ENCODE peak calls at places on chromosomes 7 and 10, in ten cellular contexts. One of them, this sample, is unnamed.
A peak's percentile ranks its signal among the peaks of the same experiment; 100 is the strongest.

GRCh38 chr7:41529831-41530230 is 173.1 kb downstream of the INHBA start:
- DNase-seq in HTR-8/SVneo: no peak
- DNase-seq in bronchial epithelial cell: peak; percentile 26
- DNase-seq in AG09319: no peak
- DNase-seq in retinal pigment epithelial cell: no peak
- DNase-seq in DMS153: no peak
- DNase-seq in stimulated activated CD8-positive, alpha-beta memory T cell treated with anti-CD3 and anti-CD28 coated beads, Interleukin-4, amount 100 ng/mL, for 24 hours: no peak
- DNase-seq in GM12865: no peak
- DNase-seq in AG09309: no peak
- DNase-seq in neural progenitor cell: no peak
- DNase-seq in this sample: no peak

GRCh38 chr10:60208676-60209269 is 180.9 kb downstream of the ANK3 start:
- DNase-seq in HTR-8/SVneo: no peak
- DNase-seq in bronchial epithelial cell: peak; percentile 50
- DNase-seq in AG09319: peak; percentile 7
- DNase-seq in retinal pigment epithelial cell: no peak
- DNase-seq in DMS153: peak; percentile 16
- DNase-seq in stimulated activated CD8-positive, alpha-beta memory T cell treated with anti-CD3 and anti-CD28 coated beads, Interleukin-4, amount 100 ng/mL, for 24 hours: no peak
- DNase-seq in GM12865: peak; percentile 40
- DNase-seq in AG09309: no peak
- DNase-seq in neural progenitor cell: peak; percentile 71
- DNase-seq in this sample: no peak

GRCh38 chr7:1850976-1851571 is 181.0 kb downstream of the ELFN1 start:
- DNase-seq in HTR-8/SVneo: no peak
- DNase-seq in bronchial epithelial cell: no peak
- DNase-seq in AG09319: no peak
- DNase-seq in retinal pigment epithelial cell: no peak
- DNase-seq in DMS153: no peak
- DNase-seq in stimulated activated CD8-positive, alpha-beta memory T cell treated with anti-CD3 and anti-CD28 coated beads, Interleukin-4, amount 100 ng/mL, for 24 hours: no peak
- DNase-seq in GM12865: no peak
- DNase-seq in AG09309: no peak
- DNase-seq in neural progenitor cell: no peak
- DNase-seq in this sample: no peak

GRCh38 chr7:151945224-151945623 is 11.0 kb upstream of the GALNTL5 start:
- DNase-seq in HTR-8/SVneo: no peak
- DNase-seq in bronchial epithelial cell: no peak
- DNase-seq in AG09319: no peak
- DNase-seq in retinal pigment epithelial cell: no peak
- DNase-seq in DMS153: no peak
- DNase-seq in stimulated activated CD8-positive, alpha-beta memory T cell treated with anti-CD3 and anti-CD28 coated beads, Interleukin-4, amount 100 ng/mL, for 24 hours: no peak
- DNase-seq in GM12865: no peak
- DNase-seq in AG09309: no peak
- DNase-seq in neural progenitor cell: no peak
- DNase-seq in this sample: no peak

GRCh38 chr7:107152011-107152410 is 16.8 kb upstream of the HBP1 start:
- DNase-seq in HTR-8/SVneo: no peak
- DNase-seq in bronchial epithelial cell: peak; percentile 79
- DNase-seq in AG09319: no peak
- DNase-seq in retinal pigment epithelial cell: no peak
- DNase-seq in DMS153: no peak
- DNase-seq in stimulated activated CD8-positive, alpha-beta memory T cell treated with anti-CD3 and anti-CD28 coated beads, Interleukin-4, amount 100 ng/mL, for 24 hours: no peak
- DNase-seq in GM12865: no peak
- DNase-seq in AG09309: no peak
- DNase-seq in neural progenitor cell: no peak
- DNase-seq in this sample: peak; percentile 54

GRCh38 chr10:47438857-47439474 is 44.9 kb downstream of the ANXA8 start:
- DNase-seq in HTR-8/SVneo: peak; percentile 32
- DNase-seq in bronchial epithelial cell: peak; percentile 77
- DNase-seq in AG09319: peak; percentile 31
- DNase-seq in retinal pigment epithelial cell: peak; percentile 66
- DNase-seq in DMS153: peak; percentile 48
- DNase-seq in stimulated activated CD8-positive, alpha-beta memory T cell treated with anti-CD3 and anti-CD28 coated beads, Interleukin-4, amount 100 ng/mL, for 24 hours: no peak
- DNase-seq in GM12865: peak; percentile 28
- DNase-seq in AG09309: peak; percentile 45
- DNase-seq in neural progenitor cell: peak; percentile 87
- DNase-seq in this sample: peak; percentile 85

GRCh38 chr7:256981-257646 is 32.9 kb upstream of the FOXL3 start:
- DNase-seq in HTR-8/SVneo: no peak
- DNase-seq in bronchial epithelial cell: no peak
- DNase-seq in AG09319: no peak
- DNase-seq in retinal pigment epithelial cell: no peak
- DNase-seq in DMS153: no peak
- DNase-seq in stimulated activated CD8-positive, alpha-beta memory T cell treated with anti-CD3 and anti-CD28 coated beads, Interleukin-4, amount 100 ng/mL, for 24 hours: no peak
- DNase-seq in GM12865: no peak
- DNase-seq in AG09309: no peak
- DNase-seq in neural progenitor cell: no peak
- DNase-seq in this sample: no peak

GRCh38 chr7:8491106-8491505 is 57.7 kb downstream of the NXPH1 start:
- DNase-seq in HTR-8/SVneo: no peak
- DNase-seq in bronchial epithelial cell: no peak
- DNase-seq in AG09319: no peak
- DNase-seq in retinal pigment epithelial cell: no peak
- DNase-seq in DMS153: no peak
- DNase-seq in stimulated activated CD8-positive, alpha-beta memory T cell treated with anti-CD3 and anti-CD28 coated beads, Interleukin-4, amount 100 ng/mL, for 24 hours: no peak
- DNase-seq in GM12865: no peak
- DNase-seq in AG09309: no peak
- DNase-seq in neural progenitor cell: no peak
- DNase-seq in this sample: no peak

GRCh38 chr7:85226401-85227085 is 39.7 kb upstream of the SEMA3D start:
- DNase-seq in HTR-8/SVneo: no peak
- DNase-seq in bronchial epithelial cell: no peak
- DNase-seq in AG09319: no peak
- DNase-seq in retinal pigment epithelial cell: no peak
- DNase-seq in DMS153: no peak
- DNase-seq in stimulated activated CD8-positive, alpha-beta memory T cell treated with anti-CD3 and anti-CD28 coated beads, Interleukin-4, amount 100 ng/mL, for 24 hours: no peak
- DNase-seq in GM12865: no peak
- DNase-seq in AG09309: no peak
- DNase-seq in neural progenitor cell: no peak
- DNase-seq in this sample: no peak

GRCh38 chr10:44951827-44952226 is 7.8 kb upstream of the RASSF4 start:
- DNase-seq in HTR-8/SVneo: no peak
- DNase-seq in bronchial epithelial cell: no peak
- DNase-seq in AG09319: no peak
- DNase-seq in retinal pigment epithelial cell: no peak
- DNase-seq in DMS153: no peak
- DNase-seq in stimulated activated CD8-positive, alpha-beta memory T cell treated with anti-CD3 and anti-CD28 coated beads, Interleukin-4, amount 100 ng/mL, for 24 hours: no peak
- DNase-seq in GM12865: no peak
- DNase-seq in AG09309: no peak
- DNase-seq in neural progenitor cell: no peak
- DNase-seq in this sample: no peak

GRCh38 chr10:110566472-110567200 is 859 bp upstream of the SMC3 start:
- DNase-seq in HTR-8/SVneo: peak; percentile 1
- DNase-seq in bronchial epithelial cell: no peak
- DNase-seq in AG09319: no peak
- DNase-seq in retinal pigment epithelial cell: no peak
- DNase-seq in DMS153: no peak
- DNase-seq in stimulated activated CD8-positive, alpha-beta memory T cell treated with anti-CD3 and anti-CD28 coated beads, Interleukin-4, amount 100 ng/mL, for 24 hours: no peak
- DNase-seq in GM12865: no peak
- DNase-seq in AG09309: no peak
- DNase-seq in neural progenitor cell: peak; percentile 43
- DNase-seq in this sample: peak; percentile 15

GRCh38 chr10:125160856-125161569 is 650 bp upstream of the CTBP2 start:
- DNase-seq in HTR-8/SVneo: peak; percentile 73
- DNase-seq in bronchial epithelial cell: peak; percentile 69
- DNase-seq in AG09319: peak; percentile 70
- DNase-seq in retinal pigment epithelial cell: peak; percentile 79
- DNase-seq in DMS153: peak; percentile 79
- DNase-seq in stimulated activated CD8-positive, alpha-beta memory T cell treated with anti-CD3 and anti-CD28 coated beads, Interleukin-4, amount 100 ng/mL, for 24 hours: no peak
- DNase-seq in GM12865: no peak
- DNase-seq in AG09309: no peak
- DNase-seq in neural progenitor cell: peak; percentile 97
- DNase-seq in this sample: peak; percentile 94

GRCh38 chr10:43376046-43376635 is 4.7 kb downstream of the FXYD4 start:
- DNase-seq in HTR-8/SVneo: no peak
- DNase-seq in bronchial epithelial cell: no peak
- DNase-seq in AG09319: no peak
- DNase-seq in retinal pigment epithelial cell: no peak
- DNase-seq in DMS153: no peak
- DNase-seq in stimulated activated CD8-positive, alpha-beta memory T cell treated with anti-CD3 and anti-CD28 coated beads, Interleukin-4, amount 100 ng/mL, for 24 hours: no peak
- DNase-seq in GM12865: no peak
- DNase-seq in AG09309: no peak
- DNase-seq in neural progenitor cell: no peak
- DNase-seq in this sample: no peak

GRCh38 chr10:60711496-60711895 is 66.8 kb upstream of the CDK1 start:
- DNase-seq in HTR-8/SVneo: no peak
- DNase-seq in bronchial epithelial cell: no peak
- DNase-seq in AG09319: no peak
- DNase-seq in retinal pigment epithelial cell: no peak
- DNase-seq in DMS153: no peak
- DNase-seq in stimulated activated CD8-positive, alpha-beta memory T cell treated with anti-CD3 and anti-CD28 coated beads, Interleukin-4, amount 100 ng/mL, for 24 hours: no peak
- DNase-seq in GM12865: no peak
- DNase-seq in AG09309: no peak
- DNase-seq in neural progenitor cell: no peak
- DNase-seq in this sample: no peak

GRCh38 chr10:114103286-114103685 is 59.6 kb downstream of the ADRB1 start:
- DNase-seq in HTR-8/SVneo: peak; percentile 45
- DNase-seq in bronchial epithelial cell: peak; percentile 72
- DNase-seq in AG09319: peak; percentile 31
- DNase-seq in retinal pigment epithelial cell: peak; percentile 30
- DNase-seq in DMS153: peak; percentile 30
- DNase-seq in stimulated activated CD8-positive, alpha-beta memory T cell treated with anti-CD3 and anti-CD28 coated beads, Interleukin-4, amount 100 ng/mL, for 24 hours: no peak
- DNase-seq in GM12865: peak; percentile 65
- DNase-seq in AG09309: peak; percentile 43
- DNase-seq in neural progenitor cell: peak; percentile 42
- DNase-seq in this sample: no peak

GRCh38 chr7:97012293-97013005 is 7.1 kb downstream of the DLX6 start:
- DNase-seq in HTR-8/SVneo: no peak
- DNase-seq in bronchial epithelial cell: no peak
- DNase-seq in AG09319: no peak
- DNase-seq in retinal pigment epithelial cell: no peak
- DNase-seq in DMS153: no peak
- DNase-seq in stimulated activated CD8-positive, alpha-beta memory T cell treated with anti-CD3 and anti-CD28 coated beads, Interleukin-4, amount 100 ng/mL, for 24 hours: no peak
- DNase-seq in GM12865: no peak
- DNase-seq in AG09309: no peak
- DNase-seq in neural progenitor cell: peak; percentile 70
- DNase-seq in this sample: no peak